ENCODE peak calls at places on chromosomes 6 and 20, in seven cellular contexts. D is stimulated activated CD8-positive, alpha-beta memory T cell treated with anti-CD3 and anti-CD28 coated beads, Interleukin-12 subunit alpha, Interleukin-12 subunit beta, amount 100 ng/mL, for 4 hours; C is activated T-cell treated with anti-CD3 and anti-CD28 coated beads, Interleukin-2, amount 50 U/mL, for 72 hours; V is AG04450; X is cardiac fibroblast; G is dorsolateral prefrontal cortex; W is IMR-90. J is an unnamed sample.

GRCh38 chr6:136672144-136672543 is 120.1 kb downstream of the MAP3K5 start:
- DNase-seq in D (no peak), C (no peak), V (no peak), X (no peak), G (no peak), W (no peak), J (no peak)

GRCh38 chr6:166461821-166462460 is 79.2 kb upstream of the MPC1 start:
- DNase-seq in D (no peak), C (no peak), V (no peak), X (no peak), G (peak; percentile 9), W (no peak), J (no peak)

GRCh38 chr6:79538481-79538971 is 1.3 kb upstream of the LCA5 start:
- DNase-seq in D (no peak), C (no peak), V (no peak), X (peak; percentile 43), G (no peak), W (no peak), J (no peak)

GRCh38 chr6:87700729-87701675 is 1.0 kb downstream of the AKIRIN2 start:
- DNase-seq in D (peak; percentile 12), C (peak; percentile 40), V (no peak), X (peak; percentile 78), G (no peak), W (peak; percentile 62), J (peak; percentile 44)

GRCh38 chr20:59784365-59785117 is 148.9 kb downstream of the SYCP2 start:
- DNase-seq in D (no peak), C (no peak), V (no peak), X (no peak), G (no peak), W (no peak), J (no peak)

GRCh38 chr6:30744054-30744805 is at the start of gene IER3:
- DNase-seq in D (peak; percentile 81), C (peak; percentile 88), V (peak; percentile 85), X (peak; percentile 98), G (peak; percentile 47), W (peak; percentile 95), J (peak; percentile 62)

GRCh38 chr6:40585661-40586269 is 1.4 kb downstream of the LRFN2 start:
- DNase-seq in D (no peak), C (no peak), V (no peak), X (no peak), G (no peak), W (no peak), J (no peak)

GRCh38 chr6:161273752-161274487 is at the start of gene AGPAT4:
- DNase-seq in D (peak; percentile 39), C (peak; percentile 69), V (peak; percentile 95), X (peak; percentile 98), G (peak; percentile 51), W (peak; percentile 98), J (peak; percentile 69)

GRCh38 chr20:57374931-57375651 is 16.1 kb upstream of the RBM38 start:
- DNase-seq in D (no peak), C (no peak), V (no peak), X (no peak), G (no peak), W (no peak), J (no peak)

GRCh38 chr6:18350271-18350670 is 36.9 kb upstream of the RNF144B start:
- DNase-seq in D (no peak), C (no peak), V (no peak), X (no peak), G (no peak), W (no peak), J (no peak)

GRCh38 chr20:58143531-58143930 is 84.9 kb downstream of the ANKRD60 start:
- DNase-seq in D (no peak), C (no peak), V (no peak), X (no peak), G (no peak), W (no peak), J (no peak)

GRCh38 chr6:116267879-116268588 is 11.7 kb downstream of the TSPYL1 start:
- DNase-seq in D (no peak), C (no peak), V (no peak), X (peak; percentile 55), G (no peak), W (peak; percentile 48), J (no peak)

GRCh38 chr20:4633780-4634179 is 87.9 kb upstream of the PRND start:
- DNase-seq in D (no peak), C (no peak), V (peak; percentile 81), X (peak; percentile 76), G (no peak), W (peak; percentile 93), J (no peak)

GRCh38 chr20:57615472-57615855 is 4.8 kb downstream of the ZBP1 start:
- DNase-seq in D (no peak), C (no peak), V (no peak), X (no peak), G (peak; percentile 9), W (no peak), J (no peak)

GRCh38 chr6:149372062-149372461 is 28.0 kb upstream of the SUMO4 start:
- DNase-seq in D (no peak), C (no peak), V (no peak), X (no peak), G (no peak), W (no peak), J (no peak)

GRCh38 chr6:154319231-154319858 is 37.3 kb downstream of the IPCEF1 start:
- DNase-seq in D (no peak), C (no peak), V (peak; percentile 69), X (peak; percentile 28), G (no peak), W (peak; percentile 88), J (no peak)

GRCh38 chr20:49863666-49864065 is 51.0 kb downstream of the SLC9A8 start:
- DNase-seq in D (no peak), C (no peak), V (no peak), X (no peak), G (no peak), W (no peak), J (no peak)

GRCh38 chr20:19913927-19914614 is 103.1 kb upstream of the NAA20 start:
- DNase-seq in D (no peak), C (no peak), V (no peak), X (peak; percentile 91), G (no peak), W (peak; percentile 51), J (no peak)

GRCh38 chr6:92715991-92716390 is 703.4 kb downstream of the EPHA7 start:
- DNase-seq in D (no peak), C (no peak), V (peak; percentile 4), X (no peak), G (no peak), W (peak; percentile 64), J (no peak)

GRCh38 chr6:169725270-169726048 is 1.2 kb upstream of the PHF10 start:
- DNase-seq in D (no peak), C (peak; percentile 24), V (peak; percentile 49), X (peak; percentile 84), G (peak; percentile 37), W (peak; percentile 94), J (no peak)

GRCh38 chr6:168089186-168090063 is 10.4 kb upstream of the FRMD1 start:
- DNase-seq in D (no peak), C (no peak), V (no peak), X (no peak), G (no peak), W (no peak), J (no peak)